ENCODE peak calls at places on chromosome 3, in four cellular contexts. One of them, this sample, is unnamed.

GRCh38 chr3:79236488-79236887 is 531.3 kb downstream of the ROBO1 start:
- DNase-seq in GM04504: no peak
- DNase-seq in posterior cingulate gyrus: no peak
- DNase-seq in NCI-H1092 treated with DMSO at 0.1 percent for 48 hours: no peak
- DNase-seq in this sample: no peak

GRCh38 chr3:64345351-64345750 is 120.1 kb upstream of the PRICKLE2 start:
- DNase-seq in GM04504: peak
- DNase-seq in posterior cingulate gyrus: no peak
- DNase-seq in NCI-H1092 treated with DMSO at 0.1 percent for 48 hours: no peak
- DNase-seq in this sample: no peak

GRCh38 chr3:77780621-77781020 is 740.7 kb downstream of the ROBO2 start:
- DNase-seq in GM04504: no peak
- DNase-seq in posterior cingulate gyrus: no peak
- DNase-seq in NCI-H1092 treated with DMSO at 0.1 percent for 48 hours: no peak
- DNase-seq in this sample: no peak

GRCh38 chr3:132432639-132433038 is 15.3 kb downstream of the DNAJC13 start:
- DNase-seq in GM04504: peak
- DNase-seq in posterior cingulate gyrus: no peak
- DNase-seq in NCI-H1092 treated with DMSO at 0.1 percent for 48 hours: no peak
- DNase-seq in this sample: no peak

GRCh38 chr3:102165367-102165766 is 269.4 kb upstream of the ZPLD1 start:
- DNase-seq in GM04504: peak
- DNase-seq in posterior cingulate gyrus: no peak
- DNase-seq in NCI-H1092 treated with DMSO at 0.1 percent for 48 hours: no peak
- DNase-seq in this sample: no peak

GRCh38 chr3:49805884-49806701 is 3.0 kb downstream of the INKA1 start:
- DNase-seq in GM04504: no peak
- DNase-seq in posterior cingulate gyrus: no peak
- DNase-seq in NCI-H1092 treated with DMSO at 0.1 percent for 48 hours: no peak
- DNase-seq in this sample: no peak

GRCh38 chr3:130576571-130577266 is 59.7 kb downstream of the COL6A6 start:
- DNase-seq in GM04504: no peak
- DNase-seq in posterior cingulate gyrus: no peak
- DNase-seq in NCI-H1092 treated with DMSO at 0.1 percent for 48 hours: no peak
- DNase-seq in this sample: no peak

GRCh38 chr3:160184655-160185054 is 40.6 kb upstream of the C3orf80 start:
- DNase-seq in GM04504: peak
- DNase-seq in posterior cingulate gyrus: no peak
- DNase-seq in NCI-H1092 treated with DMSO at 0.1 percent for 48 hours: no peak
- DNase-seq in this sample: no peak

GRCh38 chr3:54034971-54035370 is 87.4 kb upstream of the CACNA2D3 start:
- DNase-seq in GM04504: no peak
- DNase-seq in posterior cingulate gyrus: no peak
- DNase-seq in NCI-H1092 treated with DMSO at 0.1 percent for 48 hours: no peak
- DNase-seq in this sample: no peak

GRCh38 chr3:196660381-196661166 is 21.1 kb downstream of the NRROS start:
- DNase-seq in GM04504: no peak
- DNase-seq in posterior cingulate gyrus: no peak
- DNase-seq in NCI-H1092 treated with DMSO at 0.1 percent for 48 hours: peak
- DNase-seq in this sample: no peak

GRCh38 chr3:188286087-188286513 is 132.1 kb downstream of the LPP start:
- DNase-seq in GM04504: peak
- DNase-seq in posterior cingulate gyrus: no peak
- DNase-seq in NCI-H1092 treated with DMSO at 0.1 percent for 48 hours: no peak
- DNase-seq in this sample: no peak

GRCh38 chr3:29137601-29138000 is 143.3 kb upstream of the RBMS3 start:
- DNase-seq in GM04504: no peak
- DNase-seq in posterior cingulate gyrus: no peak
- DNase-seq in NCI-H1092 treated with DMSO at 0.1 percent for 48 hours: no peak
- DNase-seq in this sample: no peak

GRCh38 chr3:172210355-172210754 is 171.0 kb downstream of the FNDC3B start:
- DNase-seq in GM04504: no peak
- DNase-seq in posterior cingulate gyrus: no peak
- DNase-seq in NCI-H1092 treated with DMSO at 0.1 percent for 48 hours: no peak
- DNase-seq in this sample: no peak

GRCh38 chr3:114519415-114519814 is 225.6 kb downstream of the TIGIT start:
- DNase-seq in GM04504: no peak
- DNase-seq in posterior cingulate gyrus: no peak
- DNase-seq in NCI-H1092 treated with DMSO at 0.1 percent for 48 hours: no peak
- DNase-seq in this sample: no peak

GRCh38 chr3:188513662-188514328 is 359.8 kb downstream of the LPP start:
- DNase-seq in GM04504: no peak
- DNase-seq in posterior cingulate gyrus: no peak
- DNase-seq in NCI-H1092 treated with DMSO at 0.1 percent for 48 hours: no peak
- DNase-seq in this sample: no peak

GRCh38 chr3:180913582-180914404 is 1.3 kb downstream of the FXR1 start:
- DNase-seq in GM04504: no peak
- DNase-seq in posterior cingulate gyrus: no peak
- DNase-seq in NCI-H1092 treated with DMSO at 0.1 percent for 48 hours: no peak
- DNase-seq in this sample: no peak

GRCh38 chr3:48492461-48493202 is 11.3 kb downstream of the SHISA5 start:
- DNase-seq in GM04504: no peak
- DNase-seq in posterior cingulate gyrus: no peak
- DNase-seq in NCI-H1092 treated with DMSO at 0.1 percent for 48 hours: no peak
- DNase-seq in this sample: no peak

GRCh38 chr3:54271118-54271517 is 148.8 kb downstream of the CACNA2D3 start:
- DNase-seq in GM04504: no peak
- DNase-seq in posterior cingulate gyrus: no peak
- DNase-seq in NCI-H1092 treated with DMSO at 0.1 percent for 48 hours: no peak
- DNase-seq in this sample: no peak

GRCh38 chr3:128698211-128699011 is 27.6 kb upstream of the RAB7A start:
- DNase-seq in GM04504: no peak
- DNase-seq in posterior cingulate gyrus: peak
- DNase-seq in NCI-H1092 treated with DMSO at 0.1 percent for 48 hours: peak
- DNase-seq in this sample: peak

GRCh38 chr3:31305324-31305723 is 227.4 kb upstream of the STT3B start:
- DNase-seq in GM04504: no peak
- DNase-seq in posterior cingulate gyrus: no peak
- DNase-seq in NCI-H1092 treated with DMSO at 0.1 percent for 48 hours: peak
- DNase-seq in this sample: no peak

GRCh38 chr3:109806929-109807328 is 469.6 kb upstream of the DPPA4 start:
- DNase-seq in GM04504: no peak
- DNase-seq in posterior cingulate gyrus: no peak
- DNase-seq in NCI-H1092 treated with DMSO at 0.1 percent for 48 hours: no peak
- DNase-seq in this sample: no peak

GRCh38 chr3:23806322-23807160 is 786 bp downstream of the UBE2E1 start:
- DNase-seq in GM04504: no peak
- DNase-seq in posterior cingulate gyrus: peak
- DNase-seq in NCI-H1092 treated with DMSO at 0.1 percent for 48 hours: no peak
- DNase-seq in this sample: peak

GRCh38 chr3:54228806-54229205 is 106.5 kb downstream of the CACNA2D3 start:
- DNase-seq in GM04504: no peak
- DNase-seq in posterior cingulate gyrus: no peak
- DNase-seq in NCI-H1092 treated with DMSO at 0.1 percent for 48 hours: no peak
- DNase-seq in this sample: no peak

GRCh38 chr3:33067484-33067883 is 29.5 kb downstream of the GLB1 start:
- DNase-seq in GM04504: no peak
- DNase-seq in posterior cingulate gyrus: no peak
- DNase-seq in NCI-H1092 treated with DMSO at 0.1 percent for 48 hours: no peak
- DNase-seq in this sample: no peak

GRCh38 chr3:167776144-167776685 is 40.7 kb downstream of the SERPINI1 start:
- DNase-seq in GM04504: no peak
- DNase-seq in posterior cingulate gyrus: no peak
- DNase-seq in NCI-H1092 treated with DMSO at 0.1 percent for 48 hours: no peak
- DNase-seq in this sample: no peak

GRCh38 chr3:194928183-194928736 is 242.6 kb downstream of the FAM43A start:
- DNase-seq in GM04504: no peak
- DNase-seq in posterior cingulate gyrus: no peak
- DNase-seq in NCI-H1092 treated with DMSO at 0.1 percent for 48 hours: no peak
- DNase-seq in this sample: no peak

GRCh38 chr3:155354658-155355057 is 61.2 kb upstream of the STRIT1 start:
- DNase-seq in GM04504: no peak
- DNase-seq in posterior cingulate gyrus: no peak
- DNase-seq in NCI-H1092 treated with DMSO at 0.1 percent for 48 hours: no peak
- DNase-seq in this sample: no peak

GRCh38 chr3:129184396-129184656 is 630 bp upstream of the CNBP start:
- DNase-seq in GM04504: no peak
- DNase-seq in posterior cingulate gyrus: no peak
- DNase-seq in NCI-H1092 treated with DMSO at 0.1 percent for 48 hours: peak
- DNase-seq in this sample: peak

This sample was measured in progenitor cell of endocrine pancreas.